ENCODE peak calls at places on chromosomes 2 and 18, in ten cellular contexts. One of them, this sample, is unnamed.

GRCh38 chr2:137192366-137193315 is 427.3 kb downstream of the THSD7B start:
- DNase-seq in A549: no peak
- DNase-seq in tibial nerve: no peak
- DNase-seq in sigmoid colon: no peak
- DNase-seq in SK-N-SH: no peak
- DNase-seq in H1: no peak
- DNase-seq in suprapubic skin: no peak
- DNase-seq in transverse colon: no peak
- DNase-seq in K562: no peak
- DNase-seq in ovary: no peak
- DNase-seq in this sample: no peak

GRCh38 chr2:12606472-12607000 is 110.2 kb upstream of the TRIB2 start:
- DNase-seq in SK-N-SH: peak
- DNase-seq in ovary: no peak
- DNase-seq in transverse colon: no peak
- DNase-seq in K562: no peak
- DNase-seq in A549: no peak
- DNase-seq in H1: no peak
- DNase-seq in tibial nerve: no peak
- DNase-seq in sigmoid colon: no peak
- DNase-seq in suprapubic skin: no peak
- DNase-seq in this sample: no peak

GRCh38 chr2:177352441-177353070 is 40.0 kb upstream of the AGPS start:
- DNase-seq in H1: no peak
- DNase-seq in SK-N-SH: no peak
- DNase-seq in A549: no peak
- DNase-seq in suprapubic skin: no peak
- DNase-seq in tibial nerve: no peak
- DNase-seq in K562: no peak
- DNase-seq in sigmoid colon: no peak
- DNase-seq in ovary: no peak
- DNase-seq in transverse colon: no peak
- DNase-seq in this sample: no peak

GRCh38 chr2:169173876-169174275 is 104.5 kb downstream of the DHRS9 start:
- DNase-seq in sigmoid colon: no peak
- DNase-seq in tibial nerve: no peak
- DNase-seq in A549: no peak
- DNase-seq in transverse colon: no peak
- DNase-seq in H1: no peak
- DNase-seq in ovary: no peak
- DNase-seq in SK-N-SH: peak
- DNase-seq in K562: no peak
- DNase-seq in suprapubic skin: no peak
- DNase-seq in this sample: no peak

GRCh38 chr18:58639751-58640427 is 11.0 kb upstream of the ALPK2 start:
- DNase-seq in ovary: no peak
- DNase-seq in transverse colon: no peak
- DNase-seq in tibial nerve: no peak
- DNase-seq in H1: no peak
- DNase-seq in SK-N-SH: no peak
- DNase-seq in suprapubic skin: no peak
- DNase-seq in sigmoid colon: no peak
- DNase-seq in A549: no peak
- DNase-seq in K562: no peak
- DNase-seq in this sample: no peak

GRCh38 chr2:46767706-46768105 is 147.9 kb downstream of the MCFD2 start:
- DNase-seq in transverse colon: no peak
- DNase-seq in tibial nerve: no peak
- DNase-seq in K562: no peak
- DNase-seq in H1: no peak
- DNase-seq in SK-N-SH: no peak
- DNase-seq in suprapubic skin: no peak
- DNase-seq in ovary: no peak
- DNase-seq in sigmoid colon: no peak
- DNase-seq in A549: no peak
- DNase-seq in this sample: no peak

GRCh38 chr2:168152902-168153301 is 94.5 kb downstream of the STK39 start:
- DNase-seq in A549: no peak
- DNase-seq in tibial nerve: no peak
- DNase-seq in transverse colon: no peak
- DNase-seq in SK-N-SH: no peak
- DNase-seq in K562: no peak
- DNase-seq in suprapubic skin: no peak
- DNase-seq in sigmoid colon: no peak
- DNase-seq in H1: no peak
- DNase-seq in ovary: no peak
- DNase-seq in this sample: no peak

GRCh38 chr2:60819155-60819862 is 62.1 kb upstream of the REL start:
- DNase-seq in sigmoid colon: no peak
- DNase-seq in tibial nerve: no peak
- DNase-seq in H1: no peak
- DNase-seq in transverse colon: peak
- DNase-seq in A549: no peak
- DNase-seq in K562: no peak
- DNase-seq in ovary: no peak
- DNase-seq in SK-N-SH: no peak
- DNase-seq in suprapubic skin: peak
- DNase-seq in this sample: peak

GRCh38 chr2:143736904-143737303 is 607.7 kb downstream of the ARHGAP15 start:
- DNase-seq in A549: no peak
- DNase-seq in suprapubic skin: no peak
- DNase-seq in transverse colon: no peak
- DNase-seq in sigmoid colon: no peak
- DNase-seq in tibial nerve: no peak
- DNase-seq in ovary: no peak
- DNase-seq in K562: no peak
- DNase-seq in SK-N-SH: no peak
- DNase-seq in H1: no peak
- DNase-seq in this sample: no peak

GRCh38 chr2:134160793-134161504 is 92.9 kb upstream of the MGAT5 start:
- DNase-seq in H1: no peak
- DNase-seq in sigmoid colon: no peak
- DNase-seq in suprapubic skin: no peak
- DNase-seq in tibial nerve: no peak
- DNase-seq in SK-N-SH: peak
- DNase-seq in transverse colon: no peak
- DNase-seq in A549: no peak
- DNase-seq in ovary: no peak
- DNase-seq in K562: peak
- DNase-seq in this sample: no peak

GRCh38 chr2:1993711-1994682 is 249.7 kb upstream of the PXDN start:
- DNase-seq in sigmoid colon: no peak
- DNase-seq in K562: no peak
- DNase-seq in ovary: no peak
- DNase-seq in SK-N-SH: no peak
- DNase-seq in H1: no peak
- DNase-seq in tibial nerve: no peak
- DNase-seq in suprapubic skin: no peak
- DNase-seq in A549: no peak
- DNase-seq in transverse colon: no peak
- DNase-seq in this sample: no peak

GRCh38 chr2:171574149-171574795 is 52.0 kb downstream of the CYBRD1 start:
- DNase-seq in tibial nerve: peak
- DNase-seq in K562: peak
- DNase-seq in transverse colon: peak
- DNase-seq in sigmoid colon: peak
- DNase-seq in SK-N-SH: peak
- DNase-seq in H1: peak
- DNase-seq in ovary: peak
- DNase-seq in suprapubic skin: peak
- DNase-seq in A549: peak
- DNase-seq in this sample: peak

GRCh38 chr2:140589273-140589672 is 1541.5 kb downstream of the LRP1B start:
- DNase-seq in ovary: no peak
- DNase-seq in SK-N-SH: no peak
- DNase-seq in sigmoid colon: no peak
- DNase-seq in tibial nerve: no peak
- DNase-seq in H1: no peak
- DNase-seq in K562: no peak
- DNase-seq in transverse colon: no peak
- DNase-seq in A549: no peak
- DNase-seq in suprapubic skin: no peak
- DNase-seq in this sample: no peak

GRCh38 chr18:23859466-23860352 is 154.8 kb upstream of the TTC39C start:
- DNase-seq in suprapubic skin: no peak
- DNase-seq in sigmoid colon: no peak
- DNase-seq in transverse colon: no peak
- DNase-seq in A549: no peak
- DNase-seq in SK-N-SH: no peak
- DNase-seq in tibial nerve: no peak
- DNase-seq in ovary: no peak
- DNase-seq in H1: no peak
- DNase-seq in K562: no peak
- DNase-seq in this sample: no peak

GRCh38 chr2:8364668-8365067 is 317.2 kb upstream of the ID2 start:
- DNase-seq in SK-N-SH: no peak
- DNase-seq in transverse colon: peak
- DNase-seq in tibial nerve: no peak
- DNase-seq in A549: no peak
- DNase-seq in H1: no peak
- DNase-seq in suprapubic skin: no peak
- DNase-seq in ovary: no peak
- DNase-seq in K562: no peak
- DNase-seq in sigmoid colon: no peak
- DNase-seq in this sample: no peak

GRCh38 chr2:179201884-179202283 is 62.7 kb downstream of the SESTD1 start:
- DNase-seq in A549: no peak
- DNase-seq in suprapubic skin: no peak
- DNase-seq in ovary: no peak
- DNase-seq in tibial nerve: no peak
- DNase-seq in K562: no peak
- DNase-seq in transverse colon: no peak
- DNase-seq in SK-N-SH: no peak
- DNase-seq in H1: no peak
- DNase-seq in sigmoid colon: no peak
- DNase-seq in this sample: no peak

GRCh38 chr2:233356546-233357308 is 2.4 kb downstream of the DGKD start:
- DNase-seq in sigmoid colon: no peak
- DNase-seq in suprapubic skin: no peak
- DNase-seq in K562: no peak
- DNase-seq in transverse colon: peak
- DNase-seq in SK-N-SH: no peak
- DNase-seq in A549: no peak
- DNase-seq in tibial nerve: no peak
- DNase-seq in ovary: no peak
- DNase-seq in H1: no peak
- DNase-seq in this sample: no peak

DNA sequence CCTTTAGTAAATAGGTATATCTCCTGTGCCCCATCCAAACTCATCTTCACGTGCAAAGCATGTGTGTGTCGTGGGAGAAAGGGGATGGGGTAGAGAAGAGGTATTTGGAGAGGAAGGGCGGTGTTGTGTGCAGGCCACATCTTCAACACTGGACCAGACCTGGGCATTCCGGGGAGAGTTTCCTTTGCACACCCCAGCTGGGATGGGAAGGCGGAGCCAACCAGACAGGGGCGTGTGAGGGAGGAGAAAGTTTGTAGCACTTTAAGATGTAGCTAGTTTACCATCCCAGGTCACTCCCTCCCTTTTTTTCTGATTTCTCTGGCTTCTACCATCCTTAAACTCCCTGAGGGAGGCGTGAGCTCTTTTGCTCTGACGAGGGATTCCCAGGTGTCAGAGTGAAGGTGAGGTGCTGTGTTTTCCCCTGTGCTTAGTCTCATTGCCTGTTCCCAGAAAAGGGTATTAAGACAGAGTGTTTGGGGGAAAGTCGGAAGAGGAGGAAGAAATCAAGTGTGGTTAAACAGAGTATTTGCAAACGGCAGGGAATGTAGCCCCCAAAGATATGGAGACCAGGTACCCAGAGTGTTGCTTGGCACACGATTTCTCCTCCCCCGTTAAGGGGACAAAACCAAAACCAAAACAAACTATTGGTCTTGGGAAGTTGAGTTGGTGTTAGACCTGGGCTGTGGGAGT is 1.6 kb downstream of the SETBP1 start:
- DNase-seq in A549: no peak
- DNase-seq in transverse colon: peak
- DNase-seq in sigmoid colon: peak
- DNase-seq in K562: no peak
- DNase-seq in tibial nerve: peak
- DNase-seq in ovary: peak
- DNase-seq in H1: peak
- DNase-seq in suprapubic skin: no peak
- DNase-seq in SK-N-SH: no peak
- DNase-seq in this sample: no peak
- TF ChIP-seq EP300 in A549: no peak
- TF ChIP-seq EP300 in transverse colon: no peak
- TF ChIP-seq EP300 in sigmoid colon: no peak
- TF ChIP-seq EP300 in K562: no peak
- TF ChIP-seq EP300 in tibial nerve: no peak
- TF ChIP-seq EP300 in ovary: no peak
- TF ChIP-seq EP300 in H1: no peak
- TF ChIP-seq EP300 in suprapubic skin: no peak
- TF ChIP-seq EP300 in SK-N-SH: no peak
- TF ChIP-seq EP300 in this sample: no peak

GRCh38 chr18:6557052-6557451 is 142.3 kb upstream of the L3MBTL4 start:
- DNase-seq in A549: no peak
- DNase-seq in tibial nerve: no peak
- DNase-seq in SK-N-SH: peak
- DNase-seq in suprapubic skin: no peak
- DNase-seq in K562: no peak
- DNase-seq in H1: no peak
- DNase-seq in transverse colon: no peak
- DNase-seq in ovary: no peak
- DNase-seq in sigmoid colon: no peak
- DNase-seq in this sample: no peak
- TF ChIP-seq EP300 in A549: no peak
- TF ChIP-seq EP300 in tibial nerve: no peak
- TF ChIP-seq EP300 in SK-N-SH: peak
- TF ChIP-seq EP300 in suprapubic skin: no peak
- TF ChIP-seq EP300 in K562: no peak
- TF ChIP-seq EP300 in H1: no peak
- TF ChIP-seq EP300 in transverse colon: no peak
- TF ChIP-seq EP300 in ovary: no peak
- TF ChIP-seq EP300 in sigmoid colon: no peak
- TF ChIP-seq EP300 in this sample: no peak

GRCh38 chr2:226185613-226186211 is 613.9 kb downstream of the IRS1 start:
- DNase-seq in tibial nerve: no peak
- DNase-seq in SK-N-SH: no peak
- DNase-seq in A549: peak
- DNase-seq in transverse colon: no peak
- DNase-seq in H1: no peak
- DNase-seq in K562: no peak
- DNase-seq in sigmoid colon: no peak
- DNase-seq in ovary: no peak
- DNase-seq in suprapubic skin: no peak
- DNase-seq in this sample: no peak
- TF ChIP-seq EP300 in tibial nerve: no peak
- TF ChIP-seq EP300 in SK-N-SH: peak
- TF ChIP-seq EP300 in A549: peak
- TF ChIP-seq EP300 in transverse colon: peak
- TF ChIP-seq EP300 in H1: no peak
- TF ChIP-seq EP300 in K562: no peak
- TF ChIP-seq EP300 in sigmoid colon: no peak
- TF ChIP-seq EP300 in ovary: no peak
- TF ChIP-seq EP300 in suprapubic skin: no peak
- TF ChIP-seq EP300 in this sample: no peak

DNA sequence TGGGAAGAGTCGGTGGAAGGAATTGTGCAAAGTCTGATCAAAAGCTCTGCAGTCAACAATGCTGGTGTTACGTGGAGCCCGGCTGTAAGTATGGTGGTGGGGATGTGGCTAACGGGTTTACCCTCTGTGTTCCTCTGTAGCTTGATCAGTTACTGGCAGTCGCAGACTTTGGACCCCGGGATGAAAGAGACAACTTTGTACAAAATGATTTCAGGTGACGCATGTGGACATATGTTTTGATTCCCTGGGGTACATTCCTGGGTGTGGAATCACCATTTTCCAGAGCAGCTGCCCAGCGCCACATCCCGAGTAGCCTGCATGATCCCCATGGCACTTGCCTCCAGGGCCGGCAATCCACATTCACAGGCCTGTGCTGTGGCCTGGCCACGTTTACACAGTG is 9.8 kb downstream of the RBFA start:
- DNase-seq in suprapubic skin: no peak
- DNase-seq in A549: no peak
- DNase-seq in SK-N-SH: no peak
- DNase-seq in ovary: no peak
- DNase-seq in sigmoid colon: no peak
- DNase-seq in tibial nerve: no peak
- DNase-seq in transverse colon: no peak
- DNase-seq in K562: no peak
- DNase-seq in H1: no peak
- DNase-seq in this sample: no peak
- TF ChIP-seq EP300 in suprapubic skin: no peak
- TF ChIP-seq EP300 in A549: no peak
- TF ChIP-seq EP300 in SK-N-SH: no peak
- TF ChIP-seq EP300 in ovary: no peak
- TF ChIP-seq EP300 in sigmoid colon: no peak
- TF ChIP-seq EP300 in tibial nerve: no peak
- TF ChIP-seq EP300 in transverse colon: no peak
- TF ChIP-seq EP300 in K562: no peak
- TF ChIP-seq EP300 in H1: no peak
- TF ChIP-seq EP300 in this sample: no peak

This sample was measured in stomach.